ENCODE peak calls at places on chromosome 3, in four cellular contexts. D is NCI-H1092 treated with DMSO at 0.1 percent for 48 hours, C is adrenal gland, E is hippocampal formation. R is an unnamed sample.

GRCh38 chr3:101643861-101644613 is 32.9 kb downstream of the ZBTB11 start:
- DNase-seq in D (no peak), C (peak), E (no peak), R (no peak)

GRCh38 chr3:57659810-57660439 is 33.0 kb downstream of the DENND6A start:
- DNase-seq in E (no peak), C (no peak), D (no peak), R (no peak)

GRCh38 chr3:108907194-108907593 is 46.5 kb downstream of the GUCA1C start:
- DNase-seq in C (no peak), D (no peak), E (no peak), R (no peak)

GRCh38 chr3:118675305-118675704 is 359.3 kb downstream of the IGSF11 start:
- DNase-seq in C (no peak), D (no peak), E (no peak), R (no peak)

GRCh38 chr3:142981901-142982773 is 18.7 kb upstream of the PAQR9 start:
- DNase-seq in D (no peak), C (no peak), E (no peak), R (no peak)

GRCh38 chr3:128107809-128108208 is 15.8 kb downstream of the RUVBL1 start:
- DNase-seq in C (peak), E (no peak), D (no peak), R (no peak)

GRCh38 chr3:27166888-27167287 is 202.3 kb downstream of the NEK10 start:
- DNase-seq in E (peak), D (no peak), C (no peak), R (no peak)

GRCh38 chr3:141057951-141058800 is 7.0 kb downstream of the SPSB4 start:
- DNase-seq in C (no peak), D (no peak), E (no peak), R (no peak)

GRCh38 chr3:132432639-132433038 is 15.3 kb downstream of the DNAJC13 start:
- DNase-seq in D (no peak), E (no peak), C (no peak), R (no peak)

GRCh38 chr3:33071946-33072345 is 25.0 kb downstream of the GLB1 start:
- DNase-seq in E (no peak), D (no peak), C (no peak), R (no peak)

GRCh38 chr3:46490338-46491084 is 7.3 kb upstream of the RTP3 start:
- DNase-seq in D (no peak), C (peak), E (no peak), R (no peak)

GRCh38 chr3:45010718-45011355 is 15.3 kb upstream of the CLEC3B start:
- DNase-seq in C (no peak), E (no peak), D (no peak), R (no peak)

GRCh38 chr3:177358968-177359600 is 161.8 kb upstream of the TBL1XR1 start:
- DNase-seq in C (peak), E (no peak), D (peak), R (peak)

GRCh38 chr3:195034541-195034940 is 236.4 kb downstream of the XXYLT1 start:
- DNase-seq in E (no peak), C (no peak), D (no peak), R (no peak)

GRCh38 chr3:54176106-54176505 is 53.8 kb downstream of the CACNA2D3 start:
- DNase-seq in C (no peak), E (no peak), D (peak), R (no peak)

GRCh38 chr3:112746675-112747276 is 99.9 kb downstream of the CD200R1L start:
- DNase-seq in D (no peak), E (no peak), C (no peak), R (no peak)

GRCh38 chr3:171825222-171825828 is 15.0 kb upstream of the PLD1 start:
- DNase-seq in C (no peak), D (no peak), E (no peak), R (no peak)

GRCh38 chr3:184379375-184380209 is at the start of gene CHRD:
- DNase-seq in D (no peak), E (no peak), C (no peak), R (peak)

GRCh38 chr3:46098319-46098761 is 71.1 kb upstream of the XCR1 start:
- DNase-seq in D (no peak), C (no peak), E (no peak), R (peak)

GRCh38 chr3:45031531-45031930 is 5.4 kb downstream of the CLEC3B start:
- DNase-seq in E (no peak), D (no peak), C (no peak), R (no peak)

GRCh38 chr3:50259432-50260026 is 9.4 kb upstream of the SEMA3B start:
- DNase-seq in E (no peak), C (no peak), D (no peak), R (no peak)

GRCh38 chr3:50503504-50503903 is at the start of gene CACNA2D2:
- DNase-seq in E (no peak), C (peak), D (peak), R (peak)

GRCh38 chr3:146065573-146066006 is 95.4 kb downstream of the PLOD2 start:
- DNase-seq in D (peak), E (peak), C (peak), R (no peak)

GRCh38 chr3:13493867-13494441 is 13.8 kb downstream of the HDAC11 start:
- DNase-seq in E (peak), C (no peak), D (no peak), R (no peak)

GRCh38 chr3:66095295-66096001 is 56.7 kb upstream of the MAGI1 start:
- DNase-seq in E (no peak), C (no peak), D (no peak), R (no peak)

GRCh38 chr3:30475038-30475808 is 131.2 kb upstream of the TGFBR2 start:
- DNase-seq in D (no peak), C (no peak), E (no peak), R (peak)

GRCh38 chr3:64291956-64292355 is 66.7 kb upstream of the PRICKLE2 start:
- DNase-seq in C (no peak), D (no peak), E (no peak), R (no peak)

GRCh38 chr3:165800970-165801369 is 36.3 kb downstream of the BCHE start:
- DNase-seq in D (no peak), E (no peak), C (no peak), R (no peak)

GRCh38 chr3:15206662-15207576 is 873 bp downstream of the CAPN7 start:
- DNase-seq in C (peak), D (no peak), E (no peak), R (peak)

GRCh38 chr3:61582846-61583245 is 21.5 kb downstream of the PTPRG start:
- DNase-seq in C (no peak), E (no peak), D (no peak), R (no peak)

GRCh38 chr3:14879161-14879888 is 60.6 kb downstream of the FGD5 start:
- DNase-seq in C (no peak), D (no peak), E (no peak), R (no peak)

GRCh38 chr3:128328546-128329458 is 137.9 kb downstream of the DNAJB8 start:
- DNase-seq in E (no peak), D (no peak), C (no peak), R (no peak)

GRCh38 chr3:53178246-53178645 is 17.2 kb downstream of the PRKCD start:
- DNase-seq in E (no peak), C (no peak), D (no peak), R (no peak)

GRCh38 chr3:58387650-58388546 is 45.7 kb downstream of the PDHB start:
- DNase-seq in D (no peak), C (no peak), E (no peak), R (no peak)